ENCODE peak calls at places on chromosome 2, in eight cellular contexts. J is activated CD4-positive, alpha-beta memory T cell treated with anti-CD3 and anti-CD28 coated beads, Interleukin-2, amount 10 ng/mL, durations not matched to agents 7 days and 5 days; Z is fibroblast of lung; O is amniotic stem cell; E is stimulated activated naive CD8-positive, alpha-beta T cell treated with anti-CD3 and anti-CD28 coated beads, Interleukin-15, Interleukin-2, amounts not matched to agents 100 U/mL and 50 U/mL, for 24 hours; R is HepG2; X is T-helper 17 cell; A is activated CD4-positive, alpha-beta T cell treated with anti-CD3 and anti-CD28 coated beads for 36 hours. I is an unnamed sample.

GRCh38 chr2:39631715-39632114 is 34.0 kb upstream of the TMEM178A start:
- DNase-seq in Z (peak), E (no peak), J (no peak), O (peak), X (no peak), R (no peak), A (no peak), I (no peak)

GRCh38 chr2:174512345-174512744 is 25.5 kb upstream of the GPR155 start:
- DNase-seq in Z (no peak), E (no peak), X (no peak), J (no peak), O (no peak), A (no peak), R (no peak), I (no peak)

GRCh38 chr2:208150956-208151355 is 5.0 kb upstream of the CRYGB start:
- DNase-seq in O (no peak), A (no peak), E (no peak), X (no peak), J (no peak), Z (no peak), R (no peak), I (no peak)

GRCh38 chr2:174623690-174624089 is 26.1 kb upstream of the WIPF1 start:
- DNase-seq in A (no peak), O (no peak), R (no peak), J (no peak), E (no peak), X (no peak), Z (no peak), I (no peak)

GRCh38 chr2:133266926-133267590 is 301.2 kb downstream of the NCKAP5 start:
- DNase-seq in A (no peak), E (no peak), Z (no peak), R (no peak), J (no peak), X (no peak), O (no peak), I (no peak)

GRCh38 chr2:163681765-163682164 is 54.0 kb downstream of the FIGN start:
- DNase-seq in A (no peak), R (no peak), J (no peak), O (no peak), X (no peak), Z (peak), E (no peak), I (no peak)

GRCh38 chr2:179268277-179268935 is 3.8 kb upstream of the SESTD1 start:
- DNase-seq in A (peak), J (no peak), O (no peak), X (no peak), E (peak), Z (peak), R (peak), I (no peak)

GRCh38 chr2:94871226-94872087 is at the start of gene TEKT4:
- DNase-seq in Z (peak), A (no peak), J (no peak), E (no peak), O (no peak), X (no peak), R (no peak), I (no peak)

GRCh38 chr2:211451642-211452041 is 895.2 kb downstream of the CPS1 start:
- DNase-seq in R (no peak), X (no peak), J (no peak), Z (no peak), O (no peak), E (no peak), A (no peak), I (no peak)

GRCh38 chr2:189210250-189211075 is 30.9 kb upstream of the COL5A2 start:
- DNase-seq in A (peak), X (no peak), Z (peak), R (no peak), O (peak), J (peak), E (no peak), I (no peak)

GRCh38 chr2:144472911-144473310 is 47.0 kb downstream of the ZEB2 start:
- DNase-seq in Z (no peak), O (no peak), X (no peak), J (no peak), R (no peak), A (no peak), E (no peak), I (no peak)

GRCh38 chr2:86499326-86499725 is 58.2 kb downstream of the KDM3A start:
- DNase-seq in O (no peak), J (no peak), Z (no peak), R (no peak), X (no peak), E (no peak), A (no peak), I (no peak)

GRCh38 chr2:169523681-169524080 is 14.2 kb downstream of the KLHL41 start:
- DNase-seq in E (no peak), R (peak), O (no peak), Z (no peak), X (no peak), A (no peak), J (no peak), I (no peak)

GRCh38 chr2:224027912-224028311 is 11.2 kb downstream of the SERPINE2 start:
- DNase-seq in R (no peak), J (no peak), Z (no peak), A (no peak), E (no peak), X (no peak), O (no peak), I (no peak)

GRCh38 chr2:182300603-182301002 is 126.2 kb downstream of the PDE1A start:
- DNase-seq in A (no peak), Z (peak), R (no peak), O (no peak), J (no peak), E (no peak), X (no peak), I (no peak)

GRCh38 chr2:166230024-166230723 is 102.4 kb upstream of the SCN1A start:
- DNase-seq in J (no peak), A (no peak), Z (peak), X (no peak), O (no peak), R (peak), E (no peak), I (no peak)

GRCh38 chr2:177264209-177264538 is 353 bp downstream of the NFE2L2 start:
- DNase-seq in A (no peak), Z (no peak), O (no peak), X (no peak), E (no peak), J (no peak), R (no peak), I (no peak)

GRCh38 chr2:224802407-224802806 is 86.2 kb upstream of the CCDC195 start:
- DNase-seq in Z (peak), X (no peak), J (no peak), O (no peak), R (no peak), A (no peak), E (no peak), I (no peak)

GRCh38 chr2:46979611-46980010 is 64.0 kb upstream of the MCFD2 start:
- DNase-seq in X (no peak), Z (no peak), J (no peak), O (no peak), A (peak), E (peak), R (no peak), I (peak)

GRCh38 chr2:9753276-9753600 is 90.0 kb upstream of the TAF1B start:
- DNase-seq in R (no peak), J (peak), X (no peak), E (peak), A (peak), O (peak), Z (peak), I (peak)

GRCh38 chr2:8090748-8091700 is 590.8 kb upstream of the ID2 start:
- DNase-seq in X (no peak), A (peak), Z (peak), E (peak), J (peak), O (peak), R (peak), I (peak)

GRCh38 chr2:137928547-137929503 is 35.4 kb upstream of the HNMT start:
- DNase-seq in Z (peak), O (no peak), R (peak), X (no peak), A (no peak), E (no peak), J (no peak), I (no peak)

GRCh38 chr2:10141736-10142639 is 19.4 kb downstream of the RRM2 start:
- DNase-seq in Z (no peak), E (no peak), A (peak), O (no peak), J (peak), X (no peak), R (no peak), I (peak)

GRCh38 chr2:64750001-64750816 is 96.5 kb upstream of the SERTAD2 start:
- DNase-seq in O (no peak), J (peak), R (no peak), A (peak), E (peak), X (peak), Z (peak), I (peak)

GRCh38 chr2:27049422-27050280 is 1.8 kb upstream of the AGBL5 start:
- DNase-seq in X (peak), O (no peak), J (peak), E (peak), A (peak), R (no peak), Z (no peak), I (peak)

GRCh38 chr2:60066971-60067370 is 486.5 kb downstream of the BCL11A start:
- DNase-seq in O (no peak), Z (no peak), A (no peak), E (no peak), R (no peak), J (no peak), X (no peak), I (no peak)

GRCh38 chr2:65800998-65801397 is 368.6 kb upstream of the SPRED2 start:
- DNase-seq in Z (peak), R (no peak), O (no peak), E (no peak), X (no peak), A (no peak), J (no peak), I (no peak)

GRCh38 chr2:173545364-173545734 is 190.7 kb downstream of the CDCA7 start:
- DNase-seq in O (no peak), A (no peak), R (no peak), E (no peak), J (no peak), Z (peak), X (no peak), I (no peak)

GRCh38 chr2:134253804-134254203 is at the start of gene MGAT5:
- DNase-seq in A (no peak), Z (no peak), O (no peak), E (no peak), J (no peak), R (no peak), X (no peak), I (no peak)

GRCh38 chr2:185990861-185991525 is 252.4 kb downstream of the FSIP2 start:
- DNase-seq in A (no peak), R (peak), J (no peak), Z (peak), E (no peak), X (no peak), O (no peak), I (no peak)

GRCh38 chr2:12120281-12121150 is 374.1 kb downstream of the LPIN1 start:
- DNase-seq in R (no peak), Z (peak), E (no peak), O (peak), A (no peak), X (no peak), J (no peak), I (no peak)

GRCh38 chr2:65382323-65382722 is 50.1 kb downstream of the SPRED2 start:
- DNase-seq in R (no peak), E (no peak), A (no peak), O (no peak), X (no peak), J (no peak), Z (peak), I (no peak)

GRCh38 chr2:7867858-7868257 is 814.0 kb upstream of the ID2 start:
- DNase-seq in A (no peak), J (no peak), Z (no peak), X (no peak), O (no peak), E (no peak), R (no peak), I (peak)

GRCh38 chr2:203396667-203397066 is 68.5 kb downstream of the ABI2 start:
- DNase-seq in J (no peak), R (peak), Z (no peak), O (no peak), E (no peak), X (no peak), A (no peak), I (no peak)

GRCh38 chr2:171723724-171724683 is 36.7 kb downstream of the DYNC1I2 start:
- DNase-seq in A (no peak), O (no peak), R (peak), E (no peak), Z (peak), X (no peak), J (no peak), I (no peak)

GRCh38 chr2:120783371-120783791 is 47.7 kb downstream of the GLI2 start:
- DNase-seq in O (no peak), J (no peak), E (no peak), R (no peak), A (no peak), X (no peak), Z (peak), I (no peak)

GRCh38 chr2:237616373-237617304 is 10.7 kb upstream of the LRRFIP1 start:
- DNase-seq in O (peak), Z (peak), X (no peak), A (no peak), R (no peak), E (no peak), J (no peak), I (no peak)

GRCh38 chr2:216838146-216838545 is 21.7 kb downstream of the TNP1 start:
- DNase-seq in A (no peak), J (no peak), R (no peak), X (no peak), E (no peak), Z (peak), O (no peak), I (no peak)

GRCh38 chr2:144508162-144508765 is 11.7 kb downstream of the ZEB2 start:
- DNase-seq in J (no peak), O (no peak), A (no peak), R (no peak), Z (no peak), X (no peak), E (no peak), I (no peak)

I was measured in activated naive CD4-positive, alpha-beta T cell treated with anti-CD3 and anti-CD28 coated beads, Interleukin-2, amount 10 ng/mL, durations not matched to agents 7 days and 5 days.